ENCODE peak calls at places on chromosomes 4 and X, in five cellular contexts. One of them, this sample, is unnamed.

GRCh38 chrX:7925867-7926472 is 1.2 kb downstream of the PNPLA4 start:
- DNase-seq in neuronal stem cell: peak
- DNase-seq in trophoblast cell: peak
- DNase-seq in mesenchymal stem cell: peak
- DNase-seq in H1: peak
- DNase-seq in this sample: peak

GRCh38 chr4:65999518-65999871 is 329.2 kb upstream of the EPHA5 start:
- DNase-seq in neuronal stem cell: no peak
- DNase-seq in mesenchymal stem cell: no peak
- DNase-seq in trophoblast cell: no peak
- DNase-seq in H1: no peak
- DNase-seq in this sample: no peak

GRCh38 chrX:119655125-119655524 is 37.8 kb downstream of the SEPTIN6 start:
- DNase-seq in mesenchymal stem cell: peak
- DNase-seq in trophoblast cell: peak
- DNase-seq in neuronal stem cell: no peak
- DNase-seq in H1: no peak
- DNase-seq in this sample: no peak

GRCh38 chrX:108516184-108516583 is 76.5 kb downstream of the COL4A5 start:
- DNase-seq in mesenchymal stem cell: peak
- DNase-seq in neuronal stem cell: no peak
- DNase-seq in H1: no peak
- DNase-seq in trophoblast cell: no peak
- DNase-seq in this sample: no peak

GRCh38 chrX:53272808-53273337 is 8.5 kb downstream of the IQSEC2 start:
- DNase-seq in H1: no peak
- DNase-seq in trophoblast cell: no peak
- DNase-seq in neuronal stem cell: no peak
- DNase-seq in mesenchymal stem cell: no peak
- DNase-seq in this sample: no peak

GRCh38 chr4:5399790-5400421 is 308.5 kb downstream of the EVC2 start:
- DNase-seq in trophoblast cell: peak
- DNase-seq in mesenchymal stem cell: peak
- DNase-seq in neuronal stem cell: peak
- DNase-seq in H1: peak
- DNase-seq in this sample: peak

GRCh38 chr4:80393246-80393969 is 57.9 kb downstream of the CFAP299 start:
- DNase-seq in neuronal stem cell: no peak
- DNase-seq in trophoblast cell: peak
- DNase-seq in H1: no peak
- DNase-seq in mesenchymal stem cell: peak
- DNase-seq in this sample: no peak

GRCh38 chr4:48899950-48900349 is 6.6 kb downstream of the OCIAD2 start:
- DNase-seq in mesenchymal stem cell: peak
- DNase-seq in neuronal stem cell: no peak
- DNase-seq in H1: no peak
- DNase-seq in trophoblast cell: peak
- DNase-seq in this sample: no peak

GRCh38 chr4:165359501-165359900 is 19.3 kb upstream of the CPE start:
- DNase-seq in H1: no peak
- DNase-seq in trophoblast cell: no peak
- DNase-seq in mesenchymal stem cell: peak
- DNase-seq in neuronal stem cell: no peak
- DNase-seq in this sample: no peak

GRCh38 chrX:143472334-143472938 is 44.8 kb downstream of the SPANXN3 start:
- DNase-seq in H1: no peak
- DNase-seq in neuronal stem cell: no peak
- DNase-seq in mesenchymal stem cell: no peak
- DNase-seq in trophoblast cell: no peak
- DNase-seq in this sample: no peak

GRCh38 chr4:65050786-65051185 is 619.5 kb downstream of the EPHA5 start:
- DNase-seq in mesenchymal stem cell: no peak
- DNase-seq in neuronal stem cell: no peak
- DNase-seq in H1: no peak
- DNase-seq in trophoblast cell: no peak
- DNase-seq in this sample: no peak

DNA sequence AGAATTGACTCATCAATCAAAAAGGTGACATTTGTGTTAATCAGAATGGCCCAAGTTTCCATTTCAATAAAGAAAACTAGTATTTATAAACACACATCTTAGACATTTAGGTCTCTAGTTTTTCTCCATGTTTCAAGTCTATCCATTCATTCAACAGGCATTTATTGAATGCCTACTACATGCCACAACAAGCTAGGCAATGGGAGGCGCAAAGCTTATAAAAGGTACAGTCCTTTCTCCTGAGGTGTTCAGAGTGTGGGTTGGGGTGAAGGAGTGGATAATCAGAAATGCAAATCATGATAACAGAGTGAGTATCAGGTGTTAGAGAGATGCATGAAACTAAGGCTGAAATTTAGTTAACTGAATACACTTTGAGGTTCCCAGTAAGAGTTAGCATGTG is 78.0 kb downstream of the HCCS start:
- DNase-seq in neuronal stem cell: no peak
- DNase-seq in H1: no peak
- DNase-seq in mesenchymal stem cell: no peak
- DNase-seq in trophoblast cell: no peak
- DNase-seq in this sample: no peak
- H2BK12ac ChIP-seq in neuronal stem cell: no peak
- H2BK12ac ChIP-seq in H1: no peak
- H2BK12ac ChIP-seq in mesenchymal stem cell: no peak
- H2BK12ac ChIP-seq in trophoblast cell: no peak
- H2BK12ac ChIP-seq in this sample: no peak

GRCh38 chr4:85102606-85103005 is 136.1 kb upstream of the WDFY3 start:
- DNase-seq in trophoblast cell: peak
- DNase-seq in neuronal stem cell: no peak
- DNase-seq in H1: no peak
- DNase-seq in mesenchymal stem cell: peak
- DNase-seq in this sample: no peak
- H2AFZ ChIP-seq in trophoblast cell: no peak
- H2AFZ ChIP-seq in neuronal stem cell: no peak
- H2AFZ ChIP-seq in H1: no peak
- H2AFZ ChIP-seq in mesenchymal stem cell: no peak
- H2AFZ ChIP-seq in this sample: no peak

GRCh38 chrX:148133099-148133725 is 152.1 kb downstream of the FMR1NB start:
- DNase-seq in mesenchymal stem cell: no peak
- DNase-seq in neuronal stem cell: no peak
- DNase-seq in H1: no peak
- DNase-seq in trophoblast cell: no peak
- DNase-seq in this sample: no peak
- H2BK12ac ChIP-seq in mesenchymal stem cell: no peak
- H2BK12ac ChIP-seq in neuronal stem cell: no peak
- H2BK12ac ChIP-seq in H1: no peak
- H2BK12ac ChIP-seq in trophoblast cell: no peak
- H2BK12ac ChIP-seq in this sample: no peak

DNA sequence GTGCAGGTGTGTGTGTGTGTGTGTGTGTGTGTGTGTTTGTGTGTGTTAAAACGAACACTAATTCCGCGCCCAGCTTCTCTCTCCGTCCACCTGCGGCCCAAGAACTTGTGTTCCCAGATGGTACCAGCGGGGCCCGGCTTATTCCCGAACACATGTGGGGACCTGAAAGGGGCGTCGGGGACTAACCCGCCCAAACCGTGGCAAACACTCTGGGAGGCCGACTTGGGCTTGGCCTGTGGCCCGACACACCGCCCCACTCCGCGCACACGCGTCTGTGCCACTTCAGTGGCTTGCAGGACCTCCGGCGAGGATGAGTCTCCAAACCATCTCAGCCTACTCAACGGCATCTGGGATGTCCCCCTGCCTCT is 870 bp upstream of the HHIP start:
- DNase-seq in mesenchymal stem cell: no peak
- DNase-seq in neuronal stem cell: no peak
- DNase-seq in trophoblast cell: no peak
- DNase-seq in H1: no peak
- DNase-seq in this sample: peak
- H2AFZ ChIP-seq in mesenchymal stem cell: no peak
- H2AFZ ChIP-seq in neuronal stem cell: peak
- H2AFZ ChIP-seq in trophoblast cell: no peak
- H2AFZ ChIP-seq in H1: no peak
- H2AFZ ChIP-seq in this sample: no peak

GRCh38 chr4:81421346-81422218 is 50.1 kb downstream of the RASGEF1B start:
- DNase-seq in mesenchymal stem cell: no peak
- DNase-seq in H1: no peak
- DNase-seq in trophoblast cell: peak
- DNase-seq in neuronal stem cell: no peak
- DNase-seq in this sample: no peak
- H2BK12ac ChIP-seq in mesenchymal stem cell: no peak
- H2BK12ac ChIP-seq in H1: no peak
- H2BK12ac ChIP-seq in trophoblast cell: no peak
- H2BK12ac ChIP-seq in neuronal stem cell: no peak
- H2BK12ac ChIP-seq in this sample: no peak